ENCODE peak calls at places on chromosome 20, in six cellular contexts. H is spleen; N is CD8-positive, alpha-beta memory T cell; G is PC-3; C is substantia nigra; D is RWPE1. V is an unnamed sample.
A peak's percentile ranks its signal among the peaks of the same experiment; 100 is the strongest.

GRCh38 chr20:64167676-64168075 is 3.4 kb downstream of the MYT1 start:
- DNase-seq in H (no peak), N (no peak), G (no peak), C (no peak), D (no peak), V (no peak)

GRCh38 chr20:43916073-43916874 is 1.6 kb downstream of the TOX2 start:
- DNase-seq in H (no peak), N (no peak), G (no peak), C (no peak), D (no peak), V (no peak)

GRCh38 chr20:4887586-4887985 is 113.7 kb downstream of the SLC23A2 start:
- DNase-seq in H (no peak), N (no peak), G (no peak), C (no peak), D (no peak), V (no peak)

GRCh38 chr20:61014486-61014885 is 237.6 kb upstream of the CDH4 start:
- DNase-seq in H (no peak), N (no peak), G (no peak), C (no peak), D (no peak), V (no peak)

GRCh38 chr20:63542696-63543095 is 4.9 kb downstream of the SRMS start:
- DNase-seq in H (peak; percentile 88), N (no peak), G (no peak), C (no peak), D (no peak), V (no peak)

GRCh38 chr20:49078310-49078709 is 32.2 kb downstream of the CSE1L start:
- DNase-seq in H (no peak), N (no peak), G (no peak), C (no peak), D (no peak), V (no peak)

GRCh38 chr20:60132827-60133549 is 174.8 kb downstream of the CDH26 start:
- DNase-seq in H (no peak), N (no peak), G (no peak), C (no peak), D (no peak), V (no peak)

GRCh38 chr20:401682-402495 is 6.2 kb upstream of the RBCK1 start:
- DNase-seq in H (peak; percentile 8), N (no peak), G (peak; percentile 99), C (no peak), D (peak; percentile 87), V (no peak)

GRCh38 chr20:47251154-47252020 is 105.1 kb downstream of the ZMYND8 start:
- DNase-seq in H (no peak), N (no peak), G (no peak), C (no peak), D (no peak), V (no peak)

GRCh38 chr20:47256665-47257236 is 99.7 kb downstream of the ZMYND8 start:
- DNase-seq in H (no peak), N (no peak), G (peak; percentile 73), C (no peak), D (no peak), V (no peak)

GRCh38 chr20:47252879-47253307 is 103.6 kb downstream of the ZMYND8 start:
- DNase-seq in H (no peak), N (no peak), G (no peak), C (no peak), D (no peak), V (no peak)

GRCh38 chr20:47257256-47257655 is 99.2 kb downstream of the ZMYND8 start:
- DNase-seq in H (no peak), N (no peak), G (no peak), C (no peak), D (no peak), V (no peak)

DNA sequence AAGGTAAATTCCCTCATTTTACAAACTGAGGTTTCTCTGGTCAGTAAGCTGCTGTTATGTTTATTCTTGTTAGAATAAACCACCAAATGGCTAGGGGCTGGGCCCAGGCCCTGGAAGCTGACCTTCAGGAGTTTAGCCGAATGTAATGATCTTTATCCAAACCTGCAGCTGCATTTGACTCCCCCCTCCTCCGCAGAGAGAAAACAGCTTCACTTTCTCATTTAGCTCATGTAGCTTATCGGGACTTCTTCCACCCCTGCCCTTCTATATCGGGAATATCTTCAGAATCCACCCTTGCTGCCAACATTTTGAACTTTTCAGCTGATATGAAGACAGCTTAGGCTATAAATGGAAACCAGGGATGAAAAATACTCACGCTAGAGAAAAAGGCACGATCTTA is 102.6 kb downstream of the ZMYND8 start:
- DNase-seq in H (no peak), N (no peak), G (no peak), C (no peak), D (no peak), V (no peak)
- H3K27ac ChIP-seq in H (no peak overlapping the region), N (no peak overlapping the region), G (no peak overlapping the region), C (no peak overlapping the region), D (no peak overlapping the region), V (peak overlapping the region; percentile 66)

GRCh38 chr20:36818831-36819230 is 45.3 kb upstream of the DSN1 start:
- DNase-seq in H (no peak), N (no peak), G (no peak), C (no peak), D (no peak), V (no peak)
- H3K27ac ChIP-seq in H (no peak overlapping the region), N (no peak overlapping the region), G (no peak overlapping the region), C (no peak overlapping the region), D (no peak overlapping the region), V (no peak overlapping the region)

GRCh38 chr20:57652865-57653545 is 32.8 kb upstream of the ZBP1 start:
- DNase-seq in H (peak; percentile 71), N (no peak), G (no peak), C (no peak), D (no peak), V (peak; percentile 15)

GRCh38 chr20:57654998-57655811 is 35.0 kb upstream of the ZBP1 start:
- DNase-seq in H (peak; percentile 70), N (no peak), G (peak; percentile 10), C (no peak), D (no peak), V (peak; percentile 4)

GRCh38 chr20:57654363-57654997 is 34.3 kb upstream of the ZBP1 start:
- DNase-seq in H (peak; percentile 81), N (peak; percentile 47), G (peak; percentile 79), C (peak; percentile 31), D (peak; percentile 94), V (peak; percentile 30)

GRCh38 chr20:57653546-57653900 is 33.3 kb upstream of the ZBP1 start:
- DNase-seq in H (peak; percentile 73), N (no peak), G (no peak), C (no peak), D (no peak), V (no peak)

DNA sequence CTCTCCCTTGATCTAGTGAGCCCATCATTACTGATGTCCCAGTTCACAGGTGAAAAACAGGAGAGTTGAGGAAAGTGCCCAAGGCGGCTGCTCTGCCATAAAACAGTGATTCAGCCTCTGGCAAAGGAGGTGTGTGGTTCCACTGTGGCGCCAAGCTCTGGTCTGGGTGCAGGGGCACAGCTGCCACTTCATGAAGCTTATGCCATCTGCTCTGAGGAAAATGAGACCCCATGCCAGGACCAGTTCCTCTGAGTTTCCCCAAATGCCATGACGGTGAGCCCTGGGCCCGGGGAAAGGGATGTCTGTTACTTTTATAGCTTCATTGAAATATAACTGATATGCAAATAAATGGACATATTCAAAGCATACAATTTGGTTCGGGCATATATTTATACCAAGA is 33.7 kb upstream of the ZBP1 start:
- DNase-seq in H (peak; percentile 71), N (no peak), G (peak; percentile 21), C (no peak), D (no peak), V (peak; percentile 6)
- H3K27ac ChIP-seq in H (no peak overlapping the region), N (no peak overlapping the region), G (no peak overlapping the region), C (no peak overlapping the region), D (peak overlapping the region; percentile 7), V (no peak overlapping the region)

DNA sequence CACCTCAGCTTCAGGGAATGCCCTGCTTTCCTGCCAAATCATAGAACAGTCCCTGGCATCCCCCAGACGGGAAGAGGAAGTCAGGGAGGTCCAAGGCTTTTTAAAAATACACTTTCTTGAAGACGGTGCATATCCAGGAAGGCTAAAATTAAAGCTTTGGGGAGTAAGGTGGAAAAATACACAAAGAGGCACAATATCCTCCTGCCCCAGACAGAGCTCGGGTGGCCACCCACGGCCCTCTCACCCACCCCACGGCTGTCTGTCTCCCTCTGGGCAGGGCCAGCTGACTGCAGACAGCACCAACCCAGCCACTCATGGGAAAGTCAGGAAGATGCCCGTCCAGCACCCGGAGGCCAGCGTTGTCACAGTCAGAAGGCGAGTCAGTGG is 53.6 kb downstream of the BMP7 start:
- DNase-seq in H (no peak), N (no peak), G (no peak), C (no peak), D (no peak), V (no peak)
- H3K27ac ChIP-seq in H (no peak overlapping the region), N (no peak overlapping the region), G (peak overlapping the region; percentile 8), C (no peak overlapping the region), D (peak overlapping the region; percentile 70), V (no peak overlapping the region)

DNA sequence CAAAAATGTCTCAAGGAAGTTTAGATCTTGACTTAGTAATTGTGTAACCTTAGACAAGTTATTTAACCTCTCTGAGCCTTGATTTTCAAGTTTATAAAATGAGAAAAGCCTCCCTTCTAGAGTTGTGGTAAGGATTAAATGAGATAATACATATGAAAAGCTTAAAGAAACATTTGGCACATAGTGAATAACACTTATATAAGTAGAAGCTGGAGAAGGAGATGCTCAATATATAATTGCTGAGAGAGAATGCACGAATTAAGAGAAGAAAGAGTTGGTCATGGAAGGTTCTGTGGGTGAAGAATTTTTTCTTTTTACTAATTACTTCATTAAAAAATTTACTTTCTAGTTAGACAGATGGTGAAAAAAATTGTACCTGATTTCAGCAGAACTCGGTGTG is 5.3 kb downstream of the ACSS2 start:
- DNase-seq in H (no peak), N (no peak), G (no peak), C (no peak), D (no peak), V (no peak)
- H3K27ac ChIP-seq in H (no peak overlapping the region), N (no peak overlapping the region), G (no peak overlapping the region), C (no peak overlapping the region), D (no peak overlapping the region), V (no peak overlapping the region)

GRCh38 chr20:50730765-50731054 is 670 bp upstream of the PARD6B start:
- DNase-seq in H (no peak), N (no peak), G (no peak), C (no peak), D (no peak), V (no peak)
- H3K27ac ChIP-seq in H (peak overlapping the region; percentile 88), N (peak overlapping the region; percentile 61), G (peak overlapping the region; percentile 6), C (peak overlapping the region; percentile 40), D (peak overlapping the region; percentile 79), V (peak overlapping the region; percentile 60)